ENCODE peak calls at places on chromosome X, in five cellular contexts. X, D, V, M and I are unnamed samples.

GRCh38 chrX:64338296-64338695 is 57.0 kb downstream of the MTMR8 start:
- DNase-seq in X (no peak), D (no peak), V (peak; percentile 0), M (no peak), I (no peak)

GRCh38 chrX:109622270-109622669 is 2.7 kb downstream of the KCNE5 start:
- DNase-seq in X (no peak), D (no peak), V (no peak), M (no peak), I (no peak)

GRCh38 chrX:48468247-48468671 is 1.8 kb downstream of the SLC38A5 start:
- DNase-seq in X (peak; percentile 54), D (peak; percentile 73), V (no peak), M (no peak), I (peak; percentile 69)

GRCh38 chrX:100424012-100424411 is 13.9 kb upstream of the PCDH19 start:
- DNase-seq in X (no peak), D (no peak), V (no peak), M (no peak), I (no peak)

GRCh38 chrX:132636080-132636479 is 147.2 kb upstream of the MBNL3 start:
- DNase-seq in X (peak; percentile 30), D (no peak), V (peak; percentile 23), M (no peak), I (no peak)

GRCh38 chrX:137234651-137235402 is 201.0 kb upstream of the GPR101 start:
- DNase-seq in X (no peak), D (no peak), V (no peak), M (no peak), I (no peak)

GRCh38 chrX:41480508-41481260 is 33.5 kb downstream of the NYX start:
- DNase-seq in X (no peak), D (no peak), V (no peak), M (no peak), I (no peak)

GRCh38 chrX:72052415-72053090 is 79.2 kb downstream of the RTL5 start:
- DNase-seq in X (peak; percentile 63), D (no peak), V (no peak), M (no peak), I (no peak)

GRCh38 chrX:49071877-49072711 is 1.7 kb downstream of the PRAF2 start:
- DNase-seq in X (peak; percentile 48), D (peak; percentile 31), V (peak; percentile 79), M (no peak), I (peak; percentile 94)

GRCh38 chrX:51766546-51766945 is 23.3 kb downstream of the GSPT2 start:
- DNase-seq in X (no peak), D (no peak), V (no peak), M (no peak), I (no peak)

GRCh38 chrX:118726887-118727685 is at the start of gene IL13RA1:
- DNase-seq in X (peak; percentile 91), D (peak; percentile 88), V (peak; percentile 76), M (peak; percentile 11), I (peak; percentile 92)

GRCh38 chrX:793216-793770 is 162.7 kb downstream of the SHOX start:
- DNase-seq in X (no peak), D (no peak), V (no peak), M (no peak), I (no peak)

GRCh38 chrX:135009057-135009605 is 13.2 kb downstream of the RTL8B start:
- DNase-seq in X (no peak), D (no peak), V (no peak), M (no peak), I (no peak)

GRCh38 chrX:124501566-124501965 is 155.2 kb downstream of the SH2D1A start:
- DNase-seq in X (no peak), D (no peak), V (no peak), M (no peak), I (no peak)

GRCh38 chrX:40709395-40709794 is 25.9 kb downstream of the MED14 start:
- DNase-seq in X (no peak), D (no peak), V (no peak), M (no peak), I (no peak)

GRCh38 chrX:23692166-23692565 is 24.9 kb downstream of the PRDX4 start:
- DNase-seq in X (no peak), D (no peak), V (no peak), M (no peak), I (no peak)

GRCh38 chrX:134746379-134746723 is 88.1 kb upstream of the PLAC1 start:
- DNase-seq in X (no peak), D (no peak), V (no peak), M (no peak), I (no peak)

GRCh38 chrX:2137882-2138281 is 362.9 kb downstream of the DHRSX start:
- DNase-seq in X (no peak), D (no peak), V (no peak), M (no peak), I (no peak)

GRCh38 chrX:81577028-81577427 is 375.1 kb downstream of the SH3BGRL start:
- DNase-seq in X (no peak), D (no peak), V (no peak), M (no peak), I (no peak)

GRCh38 chrX:112769034-112769433 is 71.6 kb downstream of the AMOT start:
- DNase-seq in X (peak; percentile 24), D (no peak), V (no peak), M (no peak), I (no peak)

GRCh38 chrX:47530054-47530453 is 31.0 kb upstream of the ARAF start:
- DNase-seq in X (no peak), D (no peak), V (no peak), M (no peak), I (no peak)

GRCh38 chrX:74550295-74550802 is 64.1 kb downstream of the RLIM start:
- DNase-seq in X (peak; percentile 72), D (peak; percentile 70), V (peak; percentile 74), M (no peak), I (peak; percentile 91)

GRCh38 chrX:66016905-66017658 is 22.8 kb downstream of the VSIG4 start:
- DNase-seq in X (no peak), D (no peak), V (no peak), M (no peak), I (no peak)
- H3K4me3 ChIP-seq in X (no peak overlapping the region), D (peak overlapping the region; percentile 55), V (no peak overlapping the region), M (no peak overlapping the region), I (no peak overlapping the region)

GRCh38 chrX:69724307-69724706 is 108.4 kb downstream of the EDA start:
- DNase-seq in X (no peak), D (no peak), V (no peak), M (no peak), I (no peak)
- H3K9ac ChIP-seq in X (no peak overlapping the region), D (no peak overlapping the region), V (no peak overlapping the region), M (no peak overlapping the region), I (no peak overlapping the region)

GRCh38 chrX:153763989-153764755 is at the start of gene PLXNB3:
- DNase-seq in X (peak; percentile 88), D (peak; percentile 58), V (peak; percentile 59), M (peak; percentile 28), I (peak; percentile 90)
- H3K4me3 ChIP-seq in X (peak within 1 kb of the TSS; percentile 73), D (peak within 1 kb of the TSS; percentile 51), V (no peak within 1 kb of the TSS), M (peak within 1 kb of the TSS; percentile 57), I (no peak within 1 kb of the TSS)

GRCh38 chrX:107773906-107774435 is 1.6 kb downstream of the TSC22D3 start:
- DNase-seq in X (no peak), D (no peak), V (no peak), M (no peak), I (no peak)

GRCh38 chrX:107776649-107777535 is 641 bp upstream of the NCBP2L start:
- DNase-seq in X (peak; percentile 89), D (peak; percentile 73), V (peak; percentile 93), M (peak; percentile 69), I (peak; percentile 88)

GRCh38 chrX:107775734-107776511 is at the start of gene TSC22D3:
- DNase-seq in X (peak; percentile 82), D (peak; percentile 48), V (peak; percentile 79), M (peak; percentile 15), I (peak; percentile 93)

GRCh38 chrX:107773206-107773605 is 2.4 kb downstream of the TSC22D3 start:
- DNase-seq in X (no peak), D (no peak), V (no peak), M (no peak), I (no peak)

GRCh38 chrX:107775000-107775733 is 420 bp downstream of the TSC22D3 start:
- DNase-seq in X (no peak), D (no peak), V (no peak), M (no peak), I (no peak)
- H3K9ac ChIP-seq in X (peak overlapping the region; percentile 62), D (peak overlapping the region; percentile 83), V (no peak overlapping the region), M (peak overlapping the region; percentile 45), I (peak overlapping the region; percentile 55)

GRCh38 chrX:103607385-103608304 is at the start of gene TCEAL3:
- DNase-seq in X (peak; percentile 76), D (no peak), V (peak; percentile 35), M (no peak), I (peak; percentile 88)

GRCh38 chrX:103613362-103613761 is 5.6 kb downstream of the TCEAL3 start:
- DNase-seq in X (no peak), D (no peak), V (peak; percentile 30), M (no peak), I (no peak)

GRCh38 chrX:103610282-103610681 is 2.5 kb downstream of the TCEAL3 start:
- DNase-seq in X (no peak), D (no peak), V (no peak), M (no peak), I (no peak)

GRCh38 chrX:103608305-103608963 is 671 bp downstream of the TCEAL3 start:
- DNase-seq in X (peak; percentile 34), D (no peak), V (no peak), M (no peak), I (peak; percentile 78)
- H3K4me3 ChIP-seq in X (peak overlapping the region; percentile 96), D (no peak overlapping the region), V (peak overlapping the region; percentile 62), M (peak overlapping the region; percentile 65), I (peak overlapping the region; percentile 71)

GRCh38 chrX:45765281-45765680 is 564.6 kb upstream of the DIPK2B start:
- DNase-seq in X (no peak), D (no peak), V (no peak), M (no peak), I (no peak)

GRCh38 chrX:45760187-45760742 is 559.6 kb upstream of the DIPK2B start:
- DNase-seq in X (no peak), D (no peak), V (no peak), M (no peak), I (no peak)

GRCh38 chrX:45761920-45762319 is 561.2 kb upstream of the DIPK2B start:
- DNase-seq in X (no peak), D (no peak), V (no peak), M (no peak), I (no peak)

GRCh38 chrX:45765726-45766125 is 565.0 kb upstream of the DIPK2B start:
- DNase-seq in X (peak; percentile 39), D (no peak), V (no peak), M (no peak), I (no peak)

DNA sequence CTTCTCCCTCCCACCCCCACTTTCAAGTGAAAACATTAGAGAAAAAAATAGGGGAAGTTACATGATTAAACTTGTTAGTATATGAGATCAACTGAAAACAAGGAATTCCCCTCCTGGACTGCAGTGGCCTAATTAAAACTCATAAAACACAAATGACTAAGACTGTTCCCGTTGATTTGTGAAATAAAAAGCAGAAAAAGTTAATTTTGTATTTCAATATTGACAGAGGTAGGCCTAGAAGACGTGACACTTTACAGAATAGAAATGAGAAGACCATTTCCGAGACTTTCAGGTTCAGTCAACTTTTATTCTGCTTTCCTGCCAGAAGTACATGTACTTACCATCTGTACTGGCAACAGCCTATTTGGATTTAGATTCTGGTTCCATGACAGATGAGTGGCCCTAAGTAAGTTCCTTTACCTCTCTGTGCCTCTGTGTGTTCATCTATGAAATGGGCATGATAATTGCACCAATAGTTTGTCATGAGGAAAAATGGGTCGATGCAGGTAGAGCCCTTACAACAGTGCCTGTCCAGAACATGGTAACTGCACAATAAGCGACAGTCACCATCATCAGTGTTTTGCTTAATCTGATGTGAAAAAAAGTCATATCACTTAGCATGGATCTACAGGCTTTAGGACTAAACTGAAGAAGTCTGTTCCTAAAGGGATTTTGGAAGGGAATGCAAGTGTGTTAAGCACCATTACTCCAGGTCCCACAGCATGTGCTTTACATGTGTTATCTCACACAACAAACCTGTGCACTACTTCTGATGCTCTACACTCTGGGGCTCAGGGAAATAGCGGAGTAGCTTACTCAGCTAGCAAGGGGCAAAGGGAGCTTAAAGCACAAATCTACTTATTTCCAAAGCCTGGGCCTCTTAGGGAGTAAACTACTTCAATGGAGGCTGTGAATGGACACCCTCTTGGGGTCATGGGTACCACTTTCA is 562.3 kb upstream of the DIPK2B start:
- DNase-seq in X (peak; percentile 37), D (no peak), V (no peak), M (no peak), I (no peak)
- H3K9ac ChIP-seq in X (peak overlapping the region; percentile 100), D (no peak overlapping the region), V (no peak overlapping the region), M (peak overlapping the region; percentile 64), I (no peak overlapping the region)